ENCODE peak calls at places on chromosomes 5 and 9, in seven cellular contexts. R is lower leg skin, D is RCC 7860, X is osteocyte, G is choroid plexus epithelial cell, Q is GM03348, T is dermis blood vessel endothelial cell. K is an unnamed sample.

GRCh38 chr5:17157916-17158529 is 59.4 kb upstream of the BASP1 start:
- DNase-seq in R (no peak), D (peak; percentile 98), X (no peak), G (peak; percentile 99), Q (peak; percentile 90), T (peak; percentile 42), K (peak; percentile 33)

GRCh38 chr5:142871056-142871879 is 101.1 kb downstream of the ARHGAP26 start:
- DNase-seq in R (no peak), D (no peak), X (no peak), G (no peak), Q (no peak), T (no peak), K (no peak)

GRCh38 chr5:851076-851475 is 290 bp upstream of the ZDHHC11 start:
- DNase-seq in R (peak; percentile 78), D (no peak), X (no peak), G (no peak), Q (no peak), T (no peak), K (no peak)

GRCh38 chr9:79080536-79080935 is 491.2 kb upstream of the TLE4 start:
- DNase-seq in R (no peak), D (peak; percentile 34), X (no peak), G (no peak), Q (no peak), T (no peak), K (no peak)

GRCh38 chr9:38031594-38031993 is 37.4 kb downstream of the SHB start:
- DNase-seq in R (no peak), D (no peak), X (no peak), G (no peak), Q (no peak), T (no peak), K (no peak)

GRCh38 chr5:151249280-151249679 is 3.7 kb upstream of the GM2A start:
- DNase-seq in R (no peak), D (no peak), X (no peak), G (no peak), Q (no peak), T (no peak), K (no peak)

GRCh38 chr5:74631088-74631960 is 9.2 kb downstream of the ENC1 start:
- DNase-seq in R (no peak), D (peak; percentile 66), X (no peak), G (peak; percentile 87), Q (no peak), T (peak; percentile 79), K (peak; percentile 74)

GRCh38 chr5:179731791-179732411 is 721 bp upstream of the MAML1 start:
- DNase-seq in R (no peak), D (peak; percentile 72), X (no peak), G (peak; percentile 94), Q (peak; percentile 63), T (peak; percentile 72), K (no peak)

GRCh38 chr9:87862536-87863268 is 20.0 kb upstream of the SPATA31E1 start:
- DNase-seq in R (no peak), D (peak; percentile 93), X (peak; percentile 56), G (peak; percentile 70), Q (peak; percentile 80), T (peak; percentile 26), K (peak; percentile 81)

GRCh38 chr5:72018158-72018803 is 89.0 kb upstream of the MAP1B start:
- DNase-seq in R (no peak), D (peak; percentile 34), X (no peak), G (peak; percentile 78), Q (peak; percentile 50), T (peak; percentile 69), K (peak; percentile 55)

GRCh38 chr9:109453210-109453842 is 44.8 kb downstream of the PTPN3 start:
- DNase-seq in R (no peak), D (peak; percentile 74), X (peak; percentile 30), G (peak; percentile 88), Q (no peak), T (peak; percentile 25), K (peak; percentile 72)